ENCODE peak calls at places on chromosomes 3 and 15, in four cellular contexts. J, N, A and Z are unnamed samples.

GRCh38 chr3:68239542-68239941 is 585.1 kb upstream of the SUCLG2 start:
- DNase-seq in N (no peak), J (no peak), A (no peak), Z (no peak)

GRCh38 chr3:13883681-13884080 is 3.8 kb upstream of the WNT7A start:
- DNase-seq in N (no peak), A (no peak), J (no peak), Z (no peak)

GRCh38 chr3:191383104-191383503 is 52.8 kb upstream of the UTS2B start:
- DNase-seq in J (no peak), N (no peak), A (no peak), Z (no peak)

GRCh38 chr3:9347887-9348286 is 15.0 kb upstream of the THUMPD3 start:
- DNase-seq in A (no peak), N (no peak), J (no peak), Z (no peak)

GRCh38 chr3:97882975-97883598 is 61.3 kb downstream of the CRYBG3 start:
- DNase-seq in J (no peak), A (no peak), N (no peak), Z (peak)

GRCh38 chr15:41507820-41508290 is 5.8 kb downstream of the LTK start:
- DNase-seq in N (peak), A (peak), J (no peak), Z (peak)

GRCh38 chr3:149442845-149443544 is 31.5 kb upstream of the TM4SF4 start:
- DNase-seq in J (no peak), A (no peak), N (no peak), Z (no peak)

GRCh38 chr3:29720660-29721059 is 439.8 kb downstream of the RBMS3 start:
- DNase-seq in N (no peak), A (no peak), J (no peak), Z (no peak)

GRCh38 chr3:19154693-19155250 is 6.5 kb downstream of the KCNH8 start:
- DNase-seq in N (no peak), J (no peak), A (no peak), Z (no peak)

GRCh38 chr3:158244274-158244673 is 134.4 kb downstream of the RSRC1 start:
- DNase-seq in A (no peak), N (no peak), J (no peak), Z (no peak)

GRCh38 chr3:188315563-188315962 is 161.6 kb downstream of the LPP start:
- DNase-seq in A (no peak), N (no peak), J (no peak), Z (no peak)

GRCh38 chr15:34435658-34436057 is 1.9 kb downstream of the GOLGA8A start:
- DNase-seq in J (no peak), A (no peak), N (no peak), Z (no peak)

GRCh38 chr15:34434627-34435305 is 2.8 kb downstream of the GOLGA8A start:
- DNase-seq in A (no peak), N (no peak), J (no peak), Z (no peak)

GRCh38 chr15:34436126-34436955 is 1.3 kb downstream of the GOLGA8A start:
- DNase-seq in N (no peak), A (no peak), J (no peak), Z (no peak)

GRCh38 chr15:34437687-34438086 is at the start of gene GOLGA8A:
- DNase-seq in J (peak), N (no peak), A (peak), Z (peak)

DNA sequence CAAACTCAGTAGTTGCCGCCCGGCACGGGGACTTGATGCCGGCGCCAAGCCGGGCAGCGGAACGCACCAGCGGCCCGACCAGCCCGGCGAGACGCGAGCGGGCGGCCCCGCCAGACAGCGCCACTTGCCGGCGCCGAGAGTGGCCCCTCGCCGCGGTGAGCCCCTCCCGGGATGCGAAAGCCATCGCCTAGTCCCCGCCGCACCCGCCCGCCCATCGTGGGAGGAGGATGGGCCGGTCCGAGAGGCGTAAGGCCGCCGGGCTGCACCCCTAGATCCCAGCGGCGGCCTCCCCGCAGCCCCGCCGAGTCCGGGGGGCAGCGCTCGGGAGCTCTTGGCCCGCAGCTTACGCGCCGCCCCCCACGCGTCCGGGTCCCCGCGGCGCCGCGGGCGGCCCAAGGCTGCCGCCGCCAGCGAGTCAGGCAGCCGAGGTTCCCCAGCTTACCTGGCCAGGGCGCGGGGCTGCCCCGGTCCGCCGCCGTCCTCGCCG is 609 bp downstream of the GOLGA8A start:
- DNase-seq in J (peak), A (no peak), N (no peak), Z (peak)
- TF ChIP-seq CTCF in J (no peak), A (no peak), N (no peak), Z (no peak)

DNA sequence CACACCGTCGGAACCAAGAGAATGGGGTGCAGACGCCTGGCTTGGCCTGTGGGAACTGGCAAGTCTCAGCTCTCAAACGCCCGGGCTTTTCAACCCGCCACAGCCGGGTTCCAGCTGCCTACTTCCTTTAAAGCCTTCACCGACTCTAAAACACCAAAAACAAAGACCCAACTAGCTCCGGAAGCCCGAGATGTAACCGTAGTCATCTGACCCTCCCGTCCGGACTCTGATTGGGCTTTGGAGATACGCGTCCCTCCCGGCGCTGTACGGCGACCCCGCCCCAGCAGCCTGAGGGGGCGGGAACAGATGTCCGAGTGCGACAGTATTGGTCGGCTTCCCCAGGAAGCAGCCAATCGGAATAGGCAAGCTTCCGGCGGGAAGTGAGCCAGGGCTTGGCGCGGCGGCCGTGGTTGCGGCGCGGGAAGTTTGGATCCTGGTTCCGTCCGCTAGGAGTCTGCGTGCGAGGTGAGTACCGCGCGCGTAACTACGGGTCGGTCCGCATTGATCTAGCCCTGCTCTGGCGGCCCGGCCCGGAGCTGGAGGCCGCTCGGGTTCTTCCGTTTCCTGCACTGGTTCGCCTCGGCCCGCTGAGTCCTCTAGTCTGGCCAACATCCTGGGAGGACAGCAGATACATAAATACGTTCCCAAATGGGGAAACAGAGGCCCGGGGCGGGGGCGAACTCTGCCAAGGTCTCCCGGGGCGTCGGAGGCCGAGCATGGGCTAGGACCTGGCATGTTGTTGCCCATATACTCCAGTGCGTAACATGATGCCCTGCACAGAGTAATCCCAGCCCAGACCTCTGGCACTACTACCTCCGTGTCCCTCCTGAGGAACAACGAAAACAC is at the start of gene BLM:
- DNase-seq in A (peak), N (peak), J (peak), Z (peak)
- TF ChIP-seq CTCF in A (peak), N (peak), J (peak), Z (no peak)

GRCh38 chr3:83968386-83968785 is 990.4 kb upstream of the CADM2 start:
- DNase-seq in J (no peak), A (no peak), N (no peak), Z (no peak)
- TF ChIP-seq CTCF in J (no peak), A (no peak), N (no peak), Z (no peak)

GRCh38 chr15:63945005-63945788 is 101.1 kb downstream of the DAPK2 start:
- DNase-seq in J (peak), A (peak), N (peak), Z (peak)
- TF ChIP-seq CTCF in J (peak), A (peak), N (peak), Z (peak)

DNA sequence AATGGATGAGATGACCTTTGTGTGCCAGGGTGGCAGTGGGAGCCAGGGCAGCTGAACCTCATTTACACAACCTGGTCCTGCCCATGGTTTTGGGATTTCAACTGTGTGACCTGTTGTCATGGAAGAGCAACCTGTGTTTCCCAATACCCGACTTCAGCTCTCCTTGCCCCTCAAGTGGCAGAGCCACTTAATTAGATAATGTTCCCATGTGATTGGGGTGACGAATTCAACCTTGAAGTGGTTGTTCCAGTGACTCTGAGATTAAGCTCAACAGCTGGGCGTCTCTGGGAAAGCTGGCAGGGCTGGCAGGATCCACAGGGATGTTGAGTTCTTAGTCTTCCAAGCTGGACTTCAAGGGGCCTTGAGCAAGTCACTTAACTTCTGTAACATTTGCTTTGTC is 71.0 kb downstream of the THSD4 start:
- DNase-seq in J (no peak), N (no peak), A (peak), Z (no peak)
- TF ChIP-seq CTCF in J (no peak), N (no peak), A (no peak), Z (no peak)

GRCh38 chr3:50862221-50862620 is 187.5 kb downstream of the DOCK3 start:
- DNase-seq in J (no peak), N (no peak), A (no peak), Z (no peak)
- TF ChIP-seq CTCF in J (no peak), N (no peak), A (no peak), Z (no peak)

GRCh38 chr15:63188937-63189871 is at the start of gene RAB8B:
- DNase-seq in N (peak), J (peak), A (peak), Z (peak)
- TF ChIP-seq CTCF in N (no peak), J (no peak), A (peak), Z (no peak)

GRCh38 chr3:22451501-22451900 is 700.5 kb upstream of the ZNF385D start:
- DNase-seq in N (no peak), A (no peak), J (no peak), Z (no peak)
- TF ChIP-seq CTCF in N (no peak), A (no peak), J (no peak), Z (no peak)

GRCh38 chr15:50149090-50149489 is 30.1 kb upstream of the ATP8B4 start:
- DNase-seq in N (no peak), J (no peak), A (no peak), Z (no peak)

GRCh38 chr15:50150349-50150748 is 31.3 kb upstream of the ATP8B4 start:
- DNase-seq in N (no peak), A (no peak), J (no peak), Z (no peak)

GRCh38 chr15:50146661-50147060 is 27.6 kb upstream of the ATP8B4 start:
- DNase-seq in N (peak), A (no peak), J (no peak), Z (no peak)

GRCh38 chr15:50150851-50151250 is 31.1 kb upstream of the SLC27A2 start:
- DNase-seq in J (no peak), A (no peak), N (no peak), Z (no peak)

GRCh38 chr15:50148362-50148963 is 29.4 kb upstream of the ATP8B4 start:
- DNase-seq in N (no peak), J (no peak), A (no peak), Z (no peak)
- TF ChIP-seq CTCF in N (peak), J (peak), A (peak), Z (no peak)

DNA sequence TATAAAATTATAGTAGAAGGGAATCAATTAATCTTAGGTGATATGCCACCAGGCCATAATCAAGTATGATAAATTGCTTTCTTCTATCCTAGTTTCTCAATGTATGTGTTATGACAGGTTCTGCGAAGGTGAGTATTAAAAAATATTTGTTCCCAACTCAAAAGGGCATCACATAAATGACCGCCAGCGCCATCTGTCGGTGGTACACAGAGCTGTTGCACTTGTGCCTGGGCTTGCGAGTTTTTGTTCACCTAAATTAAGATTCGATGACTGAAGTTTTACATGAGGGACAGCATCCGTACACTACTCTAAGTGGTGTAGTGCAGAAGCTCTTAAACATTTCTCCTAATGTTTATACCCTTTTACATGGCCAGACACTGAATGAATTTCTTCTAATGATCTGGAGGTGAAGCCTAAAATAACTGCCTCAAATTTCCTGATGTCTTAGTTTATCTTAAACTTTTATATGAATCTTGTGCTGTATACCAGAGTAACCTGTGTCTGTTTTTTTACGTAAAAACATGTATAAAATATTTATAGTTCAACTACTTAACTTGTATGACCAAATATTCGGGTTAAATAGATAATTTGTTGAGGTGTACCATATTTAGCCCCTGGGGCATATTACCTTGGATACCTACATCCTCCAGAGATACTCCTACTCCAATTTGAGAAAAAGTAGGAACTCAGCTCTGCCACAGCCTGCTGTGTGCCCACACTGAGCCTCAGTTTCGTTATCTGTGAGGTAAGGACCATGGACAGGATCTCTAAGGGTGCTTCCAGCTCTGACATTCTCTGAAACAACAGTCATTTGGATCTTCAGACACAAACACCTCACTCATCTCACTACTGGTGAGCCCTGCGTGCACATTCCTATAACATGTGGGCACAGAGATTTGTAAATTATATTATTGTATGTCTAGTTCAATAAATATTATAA is 365.6 kb downstream of the MAGI1 start:
- DNase-seq in N (peak), A (peak), J (peak), Z (peak)
- TF ChIP-seq CTCF in N (peak), A (peak), J (peak), Z (peak)